ENCODE peak calls at places on chromosomes 11 and 22, in five cellular contexts. A, W, S, O and G are unnamed samples.

GRCh38 chr11:47384498-47384897 is 6.2 kb upstream of the SPI1 start:
- DNase-seq in A (no peak), W (no peak), S (no peak), O (no peak), G (no peak)

GRCh38 chr22:29216873-29217666 is 11.4 kb downstream of the EMID1 start:
- DNase-seq in A (no peak), W (peak; percentile 78), S (peak; percentile 21), O (peak; percentile 83), G (no peak)

GRCh38 chr22:49433717-49434611 is 393.7 kb downstream of the BRD1 start:
- DNase-seq in A (peak; percentile 74), W (no peak), S (peak; percentile 71), O (no peak), G (no peak)

GRCh38 chr11:76801736-76802135 is 18.6 kb downstream of the TSKU start:
- DNase-seq in A (no peak), W (peak; percentile 59), S (no peak), O (peak; percentile 85), G (no peak)

GRCh38 chr22:33270596-33270995 is 212.4 kb upstream of the SYN3 start:
- DNase-seq in A (no peak), W (no peak), S (no peak), O (no peak), G (no peak)

GRCh38 chr22:47168900-47169800 is 406.7 kb downstream of the TBC1D22A start:
- DNase-seq in A (peak; percentile 66), W (peak; percentile 8), S (peak; percentile 62), O (peak; percentile 10), G (no peak)

GRCh38 chr11:77019976-77020591 is 14.1 kb upstream of the B3GNT6 start:
- DNase-seq in A (no peak), W (peak; percentile 61), S (no peak), O (peak; percentile 50), G (no peak)

GRCh38 chr11:36578458-36578857 is 10.7 kb downstream of the RAG1 start:
- DNase-seq in A (no peak), W (no peak), S (no peak), O (no peak), G (no peak)

GRCh38 chr11:122743949-122744876 is 88.7 kb downstream of the UBASH3B start:
- DNase-seq in A (no peak), W (no peak), S (no peak), O (peak; percentile 45), G (no peak)

GRCh38 chr11:129766858-129767604 is 48.6 kb upstream of the TMEM45B start:
- DNase-seq in A (peak; percentile 67), W (peak; percentile 23), S (peak; percentile 78), O (peak; percentile 36), G (peak; percentile 26)

GRCh38 chr11:74952752-74953151 is 3.7 kb downstream of the SPCS2 start:
- DNase-seq in A (no peak), W (no peak), S (no peak), O (no peak), G (no peak)

GRCh38 chr11:74951241-74951640 is 2.2 kb downstream of the SPCS2 start:
- DNase-seq in A (no peak), W (no peak), S (no peak), O (no peak), G (no peak)

GRCh38 chr11:74953448-74953847 is 4.4 kb downstream of the SPCS2 start:
- DNase-seq in A (no peak), W (no peak), S (no peak), O (no peak), G (no peak)

GRCh38 chr11:74956387-74956786 is 7.3 kb downstream of the SPCS2 start:
- DNase-seq in A (no peak), W (no peak), S (no peak), O (no peak), G (no peak)

GRCh38 chr11:74954199-74954598 is 5.1 kb downstream of the SPCS2 start:
- DNase-seq in A (no peak), W (no peak), S (no peak), O (no peak), G (no peak)
- H3K18ac ChIP-seq in A (no peak overlapping the region), W (no peak overlapping the region), S (no peak overlapping the region), O (no peak overlapping the region), G (no peak overlapping the region)

DNA sequence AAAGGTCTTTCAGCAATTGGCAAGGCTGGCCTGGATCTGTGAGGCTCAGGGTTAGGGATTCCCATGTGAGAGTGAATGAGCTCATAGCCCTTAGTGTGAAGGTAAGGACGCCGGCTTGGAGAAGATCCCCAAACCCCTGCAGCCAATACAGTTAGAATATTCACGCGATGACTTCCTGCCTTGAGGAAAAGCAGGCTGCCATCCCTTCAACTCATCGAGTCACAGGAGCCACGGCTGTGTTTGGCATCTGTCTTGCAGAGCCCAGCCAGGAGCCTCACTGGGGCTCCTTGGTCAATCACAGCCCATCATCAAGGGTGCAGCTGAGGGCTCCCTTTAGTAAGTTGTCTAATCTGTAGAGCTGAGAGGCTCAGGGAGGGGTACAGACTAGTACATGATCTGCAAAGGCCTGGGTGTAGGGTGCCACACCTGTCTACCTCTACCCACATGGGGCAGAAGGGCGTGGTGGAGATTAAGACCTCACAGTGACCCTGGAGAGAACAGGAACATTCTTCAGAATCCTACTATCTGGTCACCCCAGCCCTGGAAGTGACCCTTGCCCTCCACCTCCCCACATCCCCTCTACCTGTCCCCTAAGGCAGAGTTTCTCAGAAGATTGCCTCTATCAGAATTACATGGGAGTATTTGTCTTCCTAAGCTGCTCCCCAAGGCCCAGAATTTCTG is 18.5 kb downstream of the IL10RA start:
- DNase-seq in A (peak; percentile 29), W (no peak), S (no peak), O (no peak), G (no peak)
- H3K4me1 ChIP-seq in A (no peaks in the 10 kb centered on the region), W (no peaks in the 10 kb centered on the region), S (peaks cover 6% of the 10 kb centered on the region), O (no peaks in the 10 kb centered on the region), G (no peaks in the 10 kb centered on the region)

DNA sequence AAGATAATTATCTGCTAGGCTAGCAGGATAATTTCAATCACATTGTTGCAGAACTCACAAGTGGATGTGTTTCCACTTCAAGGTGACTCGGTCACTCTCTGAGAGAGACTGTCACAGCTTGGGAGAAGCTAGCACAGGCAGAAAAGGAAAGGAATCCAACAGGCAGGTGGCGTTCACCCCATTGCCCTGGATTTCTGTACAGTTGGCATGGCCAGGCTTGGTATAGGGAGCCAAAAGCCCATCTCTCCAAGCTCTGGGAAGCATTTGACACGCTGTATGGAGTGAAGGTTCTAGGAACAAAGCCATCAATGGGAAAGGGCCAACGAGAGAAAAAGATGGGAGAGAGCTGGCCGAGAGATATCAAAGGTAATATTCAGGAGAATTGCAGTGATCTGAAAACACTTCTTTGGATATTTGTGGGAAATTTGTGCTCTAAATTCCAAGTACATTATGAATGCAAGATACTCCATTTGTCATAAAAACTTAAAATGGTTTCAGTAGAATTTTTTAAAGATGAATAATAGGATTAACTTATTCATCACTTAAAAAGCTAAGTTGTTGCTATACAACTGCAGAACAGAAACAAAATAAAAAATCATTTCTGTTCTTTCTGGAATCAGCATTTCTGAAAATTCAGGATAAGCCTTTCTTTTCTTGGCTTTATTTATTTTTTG is 223.5 kb upstream of the NTM start:
- DNase-seq in A (no peak), W (peak; percentile 36), S (no peak), O (no peak), G (no peak)
- H2AFZ ChIP-seq in A (no peak overlapping the region), W (peak overlapping the region; percentile 70), S (no peak overlapping the region), O (no peak overlapping the region), G (no peak overlapping the region)

GRCh38 chr11:65858354-65859133 is 564 bp upstream of the CFL1 start:
- DNase-seq in A (no peak), W (no peak), S (no peak), O (no peak), G (no peak)

GRCh38 chr11:65859134-65859811 is 960 bp upstream of the MUS81 start:
- DNase-seq in A (peak; percentile 99), W (peak; percentile 98), S (peak; percentile 100), O (peak; percentile 98), G (peak; percentile 100)

GRCh38 chr11:65860278-65861164 is at the start of gene MUS81:
- DNase-seq in A (peak; percentile 99), W (peak; percentile 97), S (peak; percentile 97), O (peak; percentile 98), G (peak; percentile 95)

GRCh38 chr11:65861165-65861505 is 902 bp downstream of the MUS81 start:
- DNase-seq in A (no peak), W (no peak), S (no peak), O (no peak), G (no peak)

DNA sequence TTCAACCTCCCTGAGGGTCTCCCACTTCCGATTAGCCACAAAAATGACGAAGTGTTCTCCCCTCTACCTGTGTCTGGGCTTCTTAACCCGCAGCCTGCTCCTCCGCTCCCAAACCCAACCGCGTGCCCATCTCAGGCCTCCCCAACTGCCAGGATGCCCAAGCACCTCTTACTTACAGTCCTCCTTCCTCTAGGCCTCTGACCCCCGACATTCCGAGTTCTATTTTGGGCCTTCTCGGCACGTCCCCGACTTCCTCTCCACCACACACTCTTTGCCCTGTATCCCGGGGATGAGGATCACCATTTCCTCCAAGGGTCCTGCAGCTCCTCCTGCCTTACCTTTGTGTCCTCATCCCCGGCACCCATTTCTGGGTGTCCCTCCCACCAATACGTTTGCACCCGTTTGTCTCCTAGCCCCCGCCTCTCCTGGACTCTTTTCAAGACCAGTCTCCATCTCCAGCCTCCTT is 388 bp upstream of the MUS81 start:
- DNase-seq in A (no peak), W (no peak), S (no peak), O (no peak), G (no peak)
- H3K18ac ChIP-seq in A (peak overlapping the region; percentile 99), W (peak overlapping the region; percentile 49), S (peak overlapping the region; percentile 94), O (peak overlapping the region; percentile 65), G (peak overlapping the region; percentile 93)

GRCh38 chr11:19430346-19431058 is 189.8 kb upstream of the E2F8 start:
- DNase-seq in A (no peak), W (no peak), S (no peak), O (no peak), G (no peak)
- H3K4me1 ChIP-seq in A (peaks cover 7% of the 10 kb centered on the region), W (peaks cover 10% of the 10 kb centered on the region), S (peaks cover 5% of the 10 kb centered on the region), O (no peaks in the 10 kb centered on the region), G (peaks cover 19% of the 10 kb centered on the region)

GRCh38 chr22:46066691-46067090 is 83.6 kb upstream of the PPARA start:
- DNase-seq in A (no peak), W (no peak), S (no peak), O (no peak), G (no peak)
- H2AFZ ChIP-seq in A (no peak overlapping the region), W (peak overlapping the region; percentile 19), S (no peak overlapping the region), O (no peak overlapping the region), G (no peak overlapping the region)

GRCh38 chr11:18067372-18067771 is 21.3 kb upstream of the TPH1 start:
- DNase-seq in A (no peak), W (no peak), S (no peak), O (no peak), G (no peak)
- H3K18ac ChIP-seq in A (no peak overlapping the region), W (no peak overlapping the region), S (no peak overlapping the region), O (no peak overlapping the region), G (no peak overlapping the region)

DNA sequence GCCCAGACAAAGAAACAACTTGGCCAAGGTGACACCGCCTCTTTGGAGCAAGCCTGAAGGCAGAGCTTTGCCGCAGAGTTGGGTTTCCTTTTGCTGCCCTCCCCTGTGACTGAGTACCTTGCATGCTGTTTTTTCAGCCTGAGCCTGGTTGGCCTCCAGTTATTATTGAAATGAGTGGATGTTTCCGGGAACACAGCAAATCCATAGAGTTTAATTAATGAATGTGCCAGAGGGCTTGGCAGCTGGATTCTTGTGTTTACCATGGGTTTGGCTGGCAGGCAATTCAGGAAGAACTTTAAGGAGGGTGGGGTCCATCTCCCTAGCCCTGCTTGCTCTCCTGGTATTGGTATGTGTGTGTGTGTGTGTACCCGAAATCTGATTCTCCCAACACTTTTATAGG is 65.6 kb upstream of the CRYBB3 start:
- DNase-seq in A (no peak), W (no peak), S (no peak), O (no peak), G (no peak)
- H3K4me1 ChIP-seq in A (peaks cover 3% of the 10 kb centered on the region), W (no peaks in the 10 kb centered on the region), S (peaks cover 2% of the 10 kb centered on the region), O (no peaks in the 10 kb centered on the region), G (peaks cover 5% of the 10 kb centered on the region)